ENCODE peak calls at places on chromosomes 4 and X, in four cellular contexts. F, O, P and M are unnamed samples.

GRCh38 chr4:88731359-88731758 is 33.7 kb upstream of the NAP1L5 start:
- DNase-seq in P (no peak), O (no peak), F (no peak), M (no peak)

GRCh38 chr4:165684177-165684870 is 188.7 kb upstream of the TLL1 start:
- DNase-seq in O (no peak), F (no peak), P (no peak), M (no peak)

GRCh38 chr4:107853444-107854325 is 29.0 kb downstream of the SGMS2 start:
- DNase-seq in P (no peak), O (no peak), F (no peak), M (no peak)

GRCh38 chrX:150051096-150051495 is 112.8 kb upstream of the EOLA2 start:
- DNase-seq in F (no peak), P (no peak), O (no peak), M (no peak)

GRCh38 chr4:113628711-113629110 is 132.8 kb downstream of the CAMK2D start:
- DNase-seq in O (no peak), F (no peak), P (no peak), M (no peak)

GRCh38 chr4:155766544-155766943 is 7.7 kb downstream of the GUCY1B1 start:
- DNase-seq in F (no peak), P (no peak), O (no peak), M (no peak)

GRCh38 chr4:124642846-124643245 is 69.7 kb downstream of the ANKRD50 start:
- DNase-seq in F (no peak), P (no peak), O (no peak), M (no peak)

GRCh38 chr4:80207172-80207583 is 9.9 kb downstream of the PRDM8 start:
- DNase-seq in P (no peak), F (no peak), O (peak; percentile 66), M (no peak)

GRCh38 chr4:85682391-85682790 is 207.4 kb downstream of the ARHGAP24 start:
- DNase-seq in F (no peak), P (no peak), O (no peak), M (no peak)

GRCh38 chrX:10198254-10198653 is 41.5 kb downstream of the CLCN4 start:
- DNase-seq in O (no peak), P (no peak), F (no peak), M (no peak)

GRCh38 chr4:39563448-39563847 is 36.2 kb upstream of the UGDH start:
- DNase-seq in O (no peak), P (no peak), F (no peak), M (no peak)

GRCh38 chr4:37662861-37663390 is 23.2 kb downstream of the RELL1 start:
- DNase-seq in P (peak; percentile 81), O (no peak), F (no peak), M (no peak)

GRCh38 chr4:27198971-27199370 is 338.3 kb downstream of the STIM2 start:
- DNase-seq in F (no peak), O (no peak), P (no peak), M (no peak)

GRCh38 chr4:6199344-6199921 is 916 bp downstream of the JAKMIP1 start:
- DNase-seq in O (peak; percentile 81), P (no peak), F (no peak), M (no peak)

GRCh38 chr4:144565558-144566195 is 80.3 kb upstream of the HHIP start:
- DNase-seq in P (no peak), O (no peak), F (no peak), M (no peak)

GRCh38 chr4:25760518-25761157 is 102.2 kb downstream of the SEL1L3 start:
- DNase-seq in O (no peak), P (no peak), F (no peak), M (no peak)

GRCh38 chr4:3073158-3074077 is 920 bp downstream of the HTT-AS start:
- DNase-seq in O (no peak), P (peak; percentile 74), F (no peak), M (no peak)

GRCh38 chr4:184099033-184099432 is 118.6 kb downstream of the ENPP6 start:
- DNase-seq in F (no peak), P (no peak), O (no peak), M (no peak)

GRCh38 chr4:176273741-176274140 is 4.7 kb upstream of the ASB5 start:
- DNase-seq in F (no peak), O (no peak), P (no peak), M (no peak)

GRCh38 chr4:153409412-153409811 is 56.7 kb upstream of the TMEM131L start:
- DNase-seq in P (no peak), O (no peak), F (peak; percentile 39), M (no peak)

GRCh38 chr4:75916091-75916661 is 13.9 kb upstream of the PPEF2 start:
- DNase-seq in O (no peak), F (peak; percentile 49), P (peak; percentile 25), M (no peak)

GRCh38 chrX:140507982-140508305 is 3.1 kb upstream of the SOX3 start:
- DNase-seq in F (no peak), P (no peak), O (peak; percentile 73), M (no peak)

GRCh38 chrX:128929281-128930057 is 593.8 kb downstream of the SMARCA1 start:
- DNase-seq in O (no peak), P (peak; percentile 86), F (no peak), M (no peak)

GRCh38 chr4:137677851-137678250 is 145.6 kb upstream of the PCDH18 start:
- DNase-seq in P (no peak), O (no peak), F (no peak), M (no peak)

GRCh38 chrX:66030505-66031317 is 9.2 kb downstream of the VSIG4 start:
- DNase-seq in O (peak; percentile 43), F (peak; percentile 38), P (peak; percentile 0), M (no peak)

GRCh38 chr4:152629908-152630307 is 49.9 kb downstream of the TMEM154 start:
- DNase-seq in F (no peak), P (no peak), O (no peak), M (no peak)

GRCh38 chr4:85993641-85994040 is 366.2 kb downstream of the MAPK10 start:
- DNase-seq in O (no peak), P (no peak), F (no peak), M (no peak)

GRCh38 chr4:139619644-139620043 is 46.0 kb upstream of the MGST2 start:
- DNase-seq in P (peak; percentile 47), O (no peak), F (no peak), M (no peak)

GRCh38 chr4:6502147-6502546 is 29.7 kb upstream of the PPP2R2C start:
- DNase-seq in F (no peak), P (no peak), O (peak; percentile 19), M (peak; percentile 7)

GRCh38 chr4:79757580-79757979 is 315.4 kb downstream of the ANTXR2 start:
- DNase-seq in F (no peak), P (no peak), O (no peak), M (no peak)

GRCh38 chrX:45775462-45775861 is 574.8 kb upstream of the DIPK2B start:
- DNase-seq in P (no peak), F (no peak), O (no peak), M (no peak)

GRCh38 chr4:45131020-45131419 is 404.7 kb upstream of the GNPDA2 start:
- DNase-seq in P (no peak), O (no peak), F (no peak), M (no peak)

GRCh38 chr4:128177376-128177959 is 110.1 kb downstream of the PGRMC2 start:
- DNase-seq in F (peak; percentile 12), O (no peak), P (no peak), M (no peak)

GRCh38 chrX:39672405-39672804 is 425.4 kb downstream of the BCOR start:
- DNase-seq in P (no peak), F (no peak), O (no peak), M (no peak)

GRCh38 chr4:128835498-128836222 is 26.2 kb downstream of the JADE1 start:
- DNase-seq in F (no peak), O (no peak), P (no peak), M (no peak)

GRCh38 chr4:138249132-138249531 is 7.0 kb upstream of the SLC7A11 start:
- DNase-seq in O (no peak), P (no peak), F (no peak), M (no peak)

DNA sequence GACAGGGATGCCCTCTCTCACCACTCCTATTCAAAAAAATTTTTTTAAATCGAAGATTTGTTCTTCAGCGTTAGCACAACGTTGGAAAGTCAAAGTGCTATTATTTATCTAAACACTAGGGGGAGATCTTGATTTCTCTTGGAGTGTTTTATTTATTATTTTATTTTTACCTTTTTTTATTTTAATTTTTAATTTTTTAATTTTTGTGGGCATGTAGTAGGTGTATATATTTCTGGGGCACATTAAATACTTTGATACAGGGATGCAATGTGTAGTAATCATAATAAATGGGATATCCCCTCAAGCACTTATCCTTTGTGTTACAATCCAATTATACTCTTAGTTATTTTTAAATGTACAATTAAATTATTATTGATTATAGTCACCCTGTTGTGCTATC is 37.4 kb upstream of the SLC10A4 start:
- DNase-seq in F (no peak), O (no peak), P (no peak), M (no peak)
- TF ChIP-seq CHD2 in F (no peak), O (no peak), P (no peak), M (no peak)

DNA sequence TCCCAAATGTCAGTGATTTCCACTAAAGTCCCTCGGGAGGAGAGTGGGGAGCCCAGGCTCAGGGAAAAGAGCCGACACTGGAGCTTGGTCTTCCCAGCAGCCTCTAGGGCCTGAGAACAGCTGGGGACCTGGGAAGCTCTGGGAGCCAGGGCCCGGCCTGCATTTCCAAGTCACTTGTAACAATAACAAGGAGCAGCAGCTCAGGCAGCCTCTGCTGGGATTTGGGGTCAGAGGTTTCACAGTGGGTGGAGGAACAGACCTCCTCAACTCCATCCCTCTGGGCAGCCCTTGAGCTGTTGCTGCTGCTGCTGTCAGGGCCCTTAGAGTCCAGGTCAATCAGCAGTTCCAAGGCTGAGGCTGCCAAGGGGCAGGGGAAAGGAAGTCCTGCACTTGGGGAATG is 11.1 kb downstream of the STARD8 start:
- DNase-seq in P (no peak), F (no peak), O (no peak), M (no peak)
- TF ChIP-seq ATF2 in P (no peak), F (no peak), O (no peak), M (no peak)

DNA sequence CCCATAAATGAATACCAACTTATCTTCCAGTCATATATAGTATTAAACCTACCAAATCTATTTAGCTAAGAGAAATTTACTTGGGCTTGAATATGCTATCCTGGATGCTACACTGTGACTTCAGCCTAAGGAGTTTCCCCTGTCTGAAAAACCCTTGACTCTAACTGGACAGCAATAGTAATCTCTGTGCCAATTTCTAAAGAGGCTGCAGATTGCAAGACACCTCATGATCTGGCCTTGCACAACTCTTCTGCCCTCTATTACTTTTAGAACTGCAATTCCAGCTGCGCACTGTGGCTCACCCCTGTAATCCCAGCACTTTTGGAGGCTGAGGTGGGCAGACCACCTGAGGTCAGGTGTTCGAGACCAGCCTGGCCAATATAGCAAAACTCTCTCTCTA is 371.5 kb downstream of the KCNIP4 start:
- DNase-seq in F (no peak), O (no peak), P (no peak), M (no peak)
- TF ChIP-seq CHD2 in F (no peak), O (no peak), P (no peak), M (no peak)

DNA sequence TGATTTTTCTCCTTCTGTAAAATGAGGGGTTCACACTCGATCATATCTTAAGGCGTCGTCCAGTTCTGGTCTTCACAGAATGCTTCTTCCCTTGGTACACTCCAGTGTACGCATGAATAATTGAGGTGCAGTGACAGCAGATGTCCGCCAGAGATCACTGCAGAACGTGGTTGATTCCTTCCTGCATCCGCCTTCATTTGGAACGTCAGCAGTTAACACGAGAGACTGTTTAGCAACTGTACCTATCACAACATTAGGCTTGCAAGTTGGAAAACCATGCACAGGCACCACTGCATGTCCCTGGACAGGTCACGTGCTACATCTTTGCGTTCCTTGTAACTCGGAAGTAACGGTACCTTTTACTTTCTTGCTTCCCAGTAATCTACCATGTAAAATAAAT is 66.0 kb upstream of the GEMIN8 start:
- DNase-seq in F (peak; percentile 28), P (peak; percentile 47), O (peak; percentile 48), M (peak; percentile 4)
- TF ChIP-seq ATF2 in F (no peak), P (no peak), O (no peak), M (no peak)